ENCODE peak calls at places on chromosome 20, in five cellular contexts. One of them, this sample, is unnamed.

GRCh38 chr20:37007898-37008649 is 56.6 kb upstream of the SAMHD1 start:
- DNase-seq in mucosa of descending colon: no peak
- DNase-seq in NB4: peak; percentile 74
- DNase-seq in CD8-positive, alpha-beta T cell: no peak
- DNase-seq in cardiac muscle cell: peak; percentile 20
- DNase-seq in this sample: no peak

GRCh38 chr20:19336601-19337000 is 124.2 kb downstream of the SLC24A3 start:
- DNase-seq in cardiac muscle cell: no peak
- DNase-seq in mucosa of descending colon: no peak
- DNase-seq in CD8-positive, alpha-beta T cell: no peak
- DNase-seq in NB4: peak; percentile 52
- DNase-seq in this sample: no peak

GRCh38 chr20:54382419-54382818 is 93.0 kb upstream of the DOK5 start:
- DNase-seq in CD8-positive, alpha-beta T cell: no peak
- DNase-seq in cardiac muscle cell: peak; percentile 12
- DNase-seq in NB4: no peak
- DNase-seq in mucosa of descending colon: no peak
- DNase-seq in this sample: no peak

GRCh38 chr20:7195704-7196103 is 428.2 kb downstream of the BMP2 start:
- DNase-seq in mucosa of descending colon: no peak
- DNase-seq in cardiac muscle cell: no peak
- DNase-seq in NB4: peak; percentile 60
- DNase-seq in CD8-positive, alpha-beta T cell: no peak
- DNase-seq in this sample: no peak

GRCh38 chr20:34904202-34904621 is 27.8 kb downstream of the ACSS2 start:
- DNase-seq in CD8-positive, alpha-beta T cell: no peak
- DNase-seq in cardiac muscle cell: no peak
- DNase-seq in NB4: no peak
- DNase-seq in mucosa of descending colon: no peak
- DNase-seq in this sample: no peak

GRCh38 chr20:48257833-48258232 is 472.6 kb upstream of the SULF2 start:
- DNase-seq in cardiac muscle cell: no peak
- DNase-seq in mucosa of descending colon: no peak
- DNase-seq in NB4: peak; percentile 13
- DNase-seq in CD8-positive, alpha-beta T cell: no peak
- DNase-seq in this sample: no peak

GRCh38 chr20:48826883-48827771 is 672 bp downstream of the PREX1 start:
- DNase-seq in CD8-positive, alpha-beta T cell: no peak
- DNase-seq in mucosa of descending colon: peak; percentile 65
- DNase-seq in NB4: peak; percentile 74
- DNase-seq in cardiac muscle cell: peak; percentile 62
- DNase-seq in this sample: peak; percentile 47

GRCh38 chr20:57440678-57441509 is 49.7 kb downstream of the RBM38 start:
- DNase-seq in CD8-positive, alpha-beta T cell: no peak
- DNase-seq in NB4: no peak
- DNase-seq in mucosa of descending colon: peak; percentile 82
- DNase-seq in cardiac muscle cell: peak; percentile 96
- DNase-seq in this sample: peak; percentile 59

GRCh38 chr20:6746901-6747609 is 20.4 kb upstream of the BMP2 start:
- DNase-seq in NB4: peak; percentile 58
- DNase-seq in cardiac muscle cell: no peak
- DNase-seq in CD8-positive, alpha-beta T cell: no peak
- DNase-seq in mucosa of descending colon: no peak
- DNase-seq in this sample: no peak

GRCh38 chr20:19947611-19948264 is 69.4 kb upstream of the NAA20 start:
- DNase-seq in CD8-positive, alpha-beta T cell: no peak
- DNase-seq in mucosa of descending colon: no peak
- DNase-seq in cardiac muscle cell: no peak
- DNase-seq in NB4: no peak
- DNase-seq in this sample: no peak

GRCh38 chr20:63594043-63594561 is 20.1 kb upstream of the HELZ2 start:
- DNase-seq in NB4: no peak
- DNase-seq in CD8-positive, alpha-beta T cell: no peak
- DNase-seq in mucosa of descending colon: peak; percentile 22
- DNase-seq in cardiac muscle cell: no peak
- DNase-seq in this sample: no peak

GRCh38 chr20:60104980-60105379 is 146.8 kb downstream of the CDH26 start:
- DNase-seq in cardiac muscle cell: no peak
- DNase-seq in CD8-positive, alpha-beta T cell: no peak
- DNase-seq in mucosa of descending colon: no peak
- DNase-seq in NB4: peak; percentile 68
- DNase-seq in this sample: no peak

GRCh38 chr20:34834459-34834893 is 9.0 kb upstream of the NCOA6 start:
- DNase-seq in NB4: peak; percentile 68
- DNase-seq in CD8-positive, alpha-beta T cell: no peak
- DNase-seq in cardiac muscle cell: peak; percentile 33
- DNase-seq in mucosa of descending colon: no peak
- DNase-seq in this sample: no peak

GRCh38 chr20:33744773-33745385 is 13.1 kb downstream of the ZNF341 start:
- DNase-seq in mucosa of descending colon: peak; percentile 81
- DNase-seq in CD8-positive, alpha-beta T cell: no peak
- DNase-seq in NB4: no peak
- DNase-seq in cardiac muscle cell: no peak
- DNase-seq in this sample: no peak

GRCh38 chr20:15113374-15113773 is 776.0 kb upstream of the FLRT3 start:
- DNase-seq in cardiac muscle cell: no peak
- DNase-seq in mucosa of descending colon: no peak
- DNase-seq in CD8-positive, alpha-beta T cell: no peak
- DNase-seq in NB4: no peak
- DNase-seq in this sample: no peak

GRCh38 chr20:17558154-17558940 is 11.5 kb upstream of the DSTN start:
- DNase-seq in CD8-positive, alpha-beta T cell: no peak
- DNase-seq in cardiac muscle cell: no peak
- DNase-seq in mucosa of descending colon: no peak
- DNase-seq in NB4: peak; percentile 73
- DNase-seq in this sample: no peak

GRCh38 chr20:63499333-63499969 is 568 bp upstream of the EEF1A2 start:
- DNase-seq in CD8-positive, alpha-beta T cell: no peak
- DNase-seq in NB4: no peak
- DNase-seq in mucosa of descending colon: no peak
- DNase-seq in cardiac muscle cell: peak; percentile 62
- DNase-seq in this sample: no peak

DNA sequence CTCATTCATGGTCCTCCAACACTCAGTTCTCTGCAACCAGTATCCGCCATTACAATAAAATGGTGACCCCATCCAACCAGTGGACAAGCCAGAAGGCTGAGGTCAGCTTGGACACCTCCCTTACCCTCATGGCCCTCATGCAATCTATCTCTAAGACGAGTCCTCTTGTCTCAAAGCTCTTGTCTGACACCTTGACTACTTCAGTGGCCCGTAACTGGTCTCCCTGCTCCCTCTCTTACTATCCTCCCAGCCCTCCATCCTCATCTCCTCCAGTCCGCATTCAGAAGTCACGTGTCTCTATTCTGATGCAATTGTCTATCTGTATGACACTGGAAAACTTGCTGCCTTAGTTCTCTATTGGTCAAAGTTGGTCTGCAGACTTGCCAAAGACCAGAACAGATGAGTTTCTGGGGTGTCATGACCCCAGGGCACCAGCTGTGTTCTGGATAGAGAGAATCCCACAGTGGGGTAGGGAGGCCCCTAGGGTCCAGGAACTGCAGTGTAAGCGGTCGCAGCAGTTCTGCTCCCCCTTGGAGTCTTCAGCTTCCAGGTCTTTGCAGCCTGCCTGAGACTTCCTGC is 59.6 kb upstream of the RNF24 start:
- DNase-seq in NB4: peak; percentile 39
- DNase-seq in mucosa of descending colon: no peak
- DNase-seq in cardiac muscle cell: no peak
- DNase-seq in CD8-positive, alpha-beta T cell: no peak
- DNase-seq in this sample: no peak
- H3K4me3 ChIP-seq in NB4: no peak overlapping the region
- H3K4me3 ChIP-seq in mucosa of descending colon: no peak overlapping the region
- H3K4me3 ChIP-seq in cardiac muscle cell: no peak overlapping the region
- H3K4me3 ChIP-seq in CD8-positive, alpha-beta T cell: no peak overlapping the region
- H3K4me3 ChIP-seq in this sample: no peak overlapping the region

GRCh38 chr20:53336892-53337291 is 256.7 kb downstream of the ZNF217 start:
- DNase-seq in NB4: no peak
- DNase-seq in mucosa of descending colon: no peak
- DNase-seq in cardiac muscle cell: no peak
- DNase-seq in CD8-positive, alpha-beta T cell: no peak
- DNase-seq in this sample: no peak
- TF ChIP-seq CTCF in NB4: no peak
- TF ChIP-seq CTCF in mucosa of descending colon: no peak
- TF ChIP-seq CTCF in cardiac muscle cell: no peak
- TF ChIP-seq CTCF in CD8-positive, alpha-beta T cell: no peak
- TF ChIP-seq CTCF in this sample: no peak

GRCh38 chr20:24950128-24950835 is 1.2 kb downstream of the CST7 start:
- DNase-seq in CD8-positive, alpha-beta T cell: no peak
- DNase-seq in cardiac muscle cell: no peak
- DNase-seq in NB4: peak; percentile 30
- DNase-seq in mucosa of descending colon: no peak
- DNase-seq in this sample: no peak

GRCh38 chr20:24951536-24952047 is 2.5 kb downstream of the CST7 start:
- DNase-seq in NB4: peak; percentile 81
- DNase-seq in CD8-positive, alpha-beta T cell: no peak
- DNase-seq in cardiac muscle cell: no peak
- DNase-seq in mucosa of descending colon: no peak
- DNase-seq in this sample: no peak

GRCh38 chr20:24948939-24949679 is at the start of gene CST7:
- DNase-seq in cardiac muscle cell: no peak
- DNase-seq in CD8-positive, alpha-beta T cell: peak; percentile 85
- DNase-seq in mucosa of descending colon: peak; percentile 88
- DNase-seq in NB4: peak; percentile 97
- DNase-seq in this sample: no peak

GRCh38 chr20:24950836-24951525 is 1.9 kb downstream of the CST7 start:
- DNase-seq in CD8-positive, alpha-beta T cell: no peak
- DNase-seq in NB4: no peak
- DNase-seq in mucosa of descending colon: no peak
- DNase-seq in cardiac muscle cell: no peak
- DNase-seq in this sample: no peak

DNA sequence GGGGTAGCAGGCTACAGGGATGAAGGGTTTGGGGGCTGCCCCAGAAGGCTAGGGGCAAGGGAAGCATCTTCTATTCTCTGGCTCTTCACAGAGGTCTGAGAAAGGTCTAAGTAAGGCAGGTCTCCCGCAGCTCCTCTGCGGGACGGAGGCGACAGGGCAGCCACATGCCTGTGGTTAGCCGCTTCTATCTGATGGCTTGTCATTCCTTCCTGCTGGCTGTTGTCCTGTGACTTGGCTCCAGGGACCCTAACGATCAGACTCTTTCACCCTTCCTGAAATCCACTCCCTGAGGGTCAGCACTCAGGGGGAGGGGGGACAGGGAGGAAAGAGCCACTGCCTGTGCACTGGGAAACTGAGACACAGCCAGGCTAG is 673 bp downstream of the CST7 start:
- DNase-seq in NB4: peak; percentile 80
- DNase-seq in CD8-positive, alpha-beta T cell: no peak
- DNase-seq in mucosa of descending colon: peak; percentile 62
- DNase-seq in cardiac muscle cell: no peak
- DNase-seq in this sample: no peak
- H3K4me3 ChIP-seq in NB4: peak overlapping the region; percentile 74
- H3K4me3 ChIP-seq in CD8-positive, alpha-beta T cell: peak overlapping the region; percentile 55
- H3K4me3 ChIP-seq in mucosa of descending colon: no peak overlapping the region
- H3K4me3 ChIP-seq in cardiac muscle cell: no peak overlapping the region
- H3K4me3 ChIP-seq in this sample: no peak overlapping the region

GRCh38 chr20:39066464-39066863 is 104.3 kb downstream of the DHX35 start:
- DNase-seq in NB4: no peak
- DNase-seq in cardiac muscle cell: peak; percentile 45
- DNase-seq in CD8-positive, alpha-beta T cell: no peak
- DNase-seq in mucosa of descending colon: no peak
- DNase-seq in this sample: no peak
- TF ChIP-seq CTCF in NB4: no peak
- TF ChIP-seq CTCF in cardiac muscle cell: no peak
- TF ChIP-seq CTCF in CD8-positive, alpha-beta T cell: no peak
- TF ChIP-seq CTCF in mucosa of descending colon: no peak
- TF ChIP-seq CTCF in this sample: peak; percentile 42

GRCh38 chr20:32472581-32473207 is 112.4 kb downstream of the NOL4L start:
- DNase-seq in NB4: no peak
- DNase-seq in mucosa of descending colon: no peak
- DNase-seq in cardiac muscle cell: no peak
- DNase-seq in CD8-positive, alpha-beta T cell: no peak
- DNase-seq in this sample: no peak

GRCh38 chr20:32474717-32474966 is 110.5 kb downstream of the NOL4L start:
- DNase-seq in mucosa of descending colon: no peak
- DNase-seq in NB4: no peak
- DNase-seq in cardiac muscle cell: no peak
- DNase-seq in CD8-positive, alpha-beta T cell: no peak
- DNase-seq in this sample: no peak

GRCh38 chr20:32473231-32474008 is 111.7 kb downstream of the NOL4L start:
- DNase-seq in mucosa of descending colon: no peak
- DNase-seq in cardiac muscle cell: no peak
- DNase-seq in CD8-positive, alpha-beta T cell: no peak
- DNase-seq in NB4: no peak
- DNase-seq in this sample: no peak

GRCh38 chr20:32474967-32475819 is 109.9 kb downstream of the NOL4L start:
- DNase-seq in mucosa of descending colon: peak; percentile 96
- DNase-seq in CD8-positive, alpha-beta T cell: no peak
- DNase-seq in cardiac muscle cell: peak; percentile 91
- DNase-seq in NB4: no peak
- DNase-seq in this sample: no peak

GRCh38 chr20:32474009-32474716 is 111.0 kb downstream of the NOL4L start:
- DNase-seq in NB4: no peak
- DNase-seq in cardiac muscle cell: no peak
- DNase-seq in mucosa of descending colon: peak; percentile 64
- DNase-seq in CD8-positive, alpha-beta T cell: no peak
- DNase-seq in this sample: no peak
- H3K4me3 ChIP-seq in NB4: no peak overlapping the region
- H3K4me3 ChIP-seq in cardiac muscle cell: no peak overlapping the region
- H3K4me3 ChIP-seq in mucosa of descending colon: no peak overlapping the region
- H3K4me3 ChIP-seq in CD8-positive, alpha-beta T cell: no peak overlapping the region
- H3K4me3 ChIP-seq in this sample: no peak overlapping the region

DNA sequence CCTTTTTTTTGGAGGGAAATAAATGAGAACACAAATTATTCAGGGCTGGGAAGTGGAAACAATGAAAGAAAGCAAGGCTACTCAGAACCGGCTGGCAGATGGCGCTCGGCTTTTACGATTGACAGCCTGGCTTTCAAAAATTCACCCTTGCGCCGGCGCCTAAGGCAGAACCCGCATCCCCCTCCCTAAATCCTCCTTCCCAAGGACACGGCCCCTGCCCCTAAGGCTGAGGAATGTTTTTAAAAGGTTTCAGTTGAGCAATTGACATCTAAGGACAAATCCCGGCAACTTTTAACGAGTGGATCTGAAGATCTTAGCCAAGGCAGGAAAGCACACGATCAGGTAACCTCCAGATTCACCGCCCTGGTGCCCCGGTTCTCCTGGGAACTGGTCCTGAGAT is 16.3 kb downstream of the GNAS start:
- DNase-seq in CD8-positive, alpha-beta T cell: no peak
- DNase-seq in cardiac muscle cell: no peak
- DNase-seq in mucosa of descending colon: no peak
- DNase-seq in NB4: no peak
- DNase-seq in this sample: peak; percentile 70
- TF ChIP-seq CTCF in CD8-positive, alpha-beta T cell: no peak
- TF ChIP-seq CTCF in cardiac muscle cell: peak; percentile 21
- TF ChIP-seq CTCF in mucosa of descending colon: no peak
- TF ChIP-seq CTCF in NB4: no peak
- TF ChIP-seq CTCF in this sample: peak; percentile 67

GRCh38 chr20:23081263-23081811 is 4.8 kb downstream of the CD93 start:
- DNase-seq in cardiac muscle cell: no peak
- DNase-seq in mucosa of descending colon: no peak
- DNase-seq in CD8-positive, alpha-beta T cell: no peak
- DNase-seq in NB4: peak; percentile 59
- DNase-seq in this sample: no peak
- H3K4me3 ChIP-seq in cardiac muscle cell: no peak overlapping the region
- H3K4me3 ChIP-seq in mucosa of descending colon: no peak overlapping the region
- H3K4me3 ChIP-seq in CD8-positive, alpha-beta T cell: no peak overlapping the region
- H3K4me3 ChIP-seq in NB4: no peak overlapping the region
- H3K4me3 ChIP-seq in this sample: no peak overlapping the region

This sample was measured in WERI-Rb-1.